ENCODE peak calls at places on chromosomes 4 and X, in four cellular contexts. I is H1, S is K562, A is HepG2. U is an unnamed sample.
A peak's percentile ranks its signal among the peaks of the same experiment; 100 is the strongest.

GRCh38 chrX:130974323-130974722 is 71.3 kb upstream of the ENOX2 start:
- DNase-seq in I (no peak), S (peak; percentile 25), A (no peak), U (no peak)

GRCh38 chr4:137443031-137443800 is 89.1 kb downstream of the PCDH18 start:
- DNase-seq in I (no peak), S (no peak), A (no peak), U (no peak)

GRCh38 chr4:113012776-113013175 is 36.7 kb upstream of the ANK2 start:
- DNase-seq in I (no peak), S (no peak), A (no peak), U (no peak)

GRCh38 chr4:18676136-18676922 is 654.8 kb upstream of the LCORL start:
- DNase-seq in I (no peak), S (no peak), A (no peak), U (no peak)

GRCh38 chrX:134753185-134754008 is 95.1 kb upstream of the PLAC1 start:
- DNase-seq in I (no peak), S (peak; percentile 23), A (peak; percentile 1), U (peak; percentile 29)

GRCh38 chr4:108690738-108691137 is 40.3 kb downstream of the OSTC start:
- DNase-seq in I (no peak), S (no peak), A (no peak), U (no peak)

GRCh38 chrX:54695231-54695630 is 102.8 kb downstream of the ITIH6 start:
- DNase-seq in I (no peak), S (no peak), A (no peak), U (no peak)

GRCh38 chr4:25663778-25664177 is 8.1 kb downstream of the SLC34A2 start:
- DNase-seq in I (no peak), S (no peak), A (no peak), U (no peak)

GRCh38 chr4:147916351-147916750 is 184.5 kb downstream of the ARHGAP10 start:
- DNase-seq in I (no peak), S (no peak), A (no peak), U (no peak)

GRCh38 chr4:174080361-174080760 is 203.1 kb downstream of the FBXO8 start:
- DNase-seq in I (no peak), S (no peak), A (no peak), U (no peak)

GRCh38 chr4:7410470-7410869 is 24.3 kb downstream of the PSAPL1 start:
- DNase-seq in I (no peak), S (no peak), A (no peak), U (no peak)

GRCh38 chrX:149799095-149799721 is 17.5 kb downstream of the MAGEA9 start:
- DNase-seq in I (no peak), S (no peak), A (no peak), U (no peak)

GRCh38 chrX:57900961-57901360 is 9.3 kb downstream of the ZXDA start:
- DNase-seq in I (no peak), S (no peak), A (no peak), U (no peak)

GRCh38 chr4:98517444-98518021 is 140.9 kb downstream of the TSPAN5 start:
- DNase-seq in I (no peak), S (peak; percentile 22), A (peak; percentile 46), U (peak; percentile 51)

GRCh38 chr4:74283614-74284013 is 24.7 kb upstream of the EPGN start:
- DNase-seq in I (no peak), S (peak; percentile 10), A (no peak), U (peak; percentile 38)

GRCh38 chr4:184163813-184164212 is 53.9 kb downstream of the ENPP6 start:
- DNase-seq in I (no peak), S (peak; percentile 49), A (peak; percentile 26), U (peak; percentile 60)

GRCh38 chrX:27555514-27555913 is 34.6 kb upstream of the DCAF8L2 start:
- DNase-seq in I (no peak), S (peak; percentile 1), A (peak; percentile 41), U (peak; percentile 4)

GRCh38 chrX:135453381-135453780 is 31.6 kb downstream of the SMIM10L2A start:
- DNase-seq in I (no peak), S (no peak), A (no peak), U (no peak)

GRCh38 chr4:79528241-79528706 is 120.2 kb upstream of the GK2 start:
- DNase-seq in I (no peak), S (no peak), A (no peak), U (no peak)

GRCh38 chr4:44927361-44928061 is 201.2 kb upstream of the GNPDA2 start:
- DNase-seq in I (no peak), S (peak; percentile 27), A (peak; percentile 23), U (peak; percentile 0)

GRCh38 chrX:64894454-64895038 is 81.7 kb downstream of the ZC4H2 start:
- DNase-seq in I (peak; percentile 21), S (peak; percentile 33), A (peak; percentile 36), U (peak; percentile 4)

GRCh38 chr4:39446842-39447573 is 11.7 kb downstream of the RPL9 start:
- DNase-seq in I (peak; percentile 74), S (no peak), A (no peak), U (no peak)

GRCh38 chrX:141668371-141668770 is 30.2 kb downstream of the SPANXD start:
- DNase-seq in I (no peak), S (no peak), A (no peak), U (no peak)

GRCh38 chr4:147019061-147019460 is 73.4 kb upstream of the TTC29 start:
- DNase-seq in I (no peak), S (peak; percentile 68), A (peak; percentile 47), U (peak; percentile 12)

GRCh38 chrX:139222511-139223200 is 307.9 kb upstream of the F9 start:
- DNase-seq in I (no peak), S (peak; percentile 6), A (no peak), U (no peak)

GRCh38 chrX:107849747-107850478 is 24.2 kb downstream of the MID2 start:
- DNase-seq in I (no peak), S (no peak), A (no peak), U (no peak)

GRCh38 chr4:137644201-137644600 is 111.9 kb upstream of the PCDH18 start:
- DNase-seq in I (no peak), S (no peak), A (no peak), U (no peak)

GRCh38 chrX:96379951-96380350 is 304.7 kb upstream of the DIAPH2 start:
- DNase-seq in I (no peak), S (no peak), A (no peak), U (no peak)

GRCh38 chrX:143378851-143379250 is 138.4 kb downstream of the SPANXN3 start:
- DNase-seq in I (no peak), S (no peak), A (no peak), U (no peak)

GRCh38 chr4:156584100-156584499 is 387.5 kb downstream of the PDGFC start:
- DNase-seq in I (no peak), S (no peak), A (no peak), U (no peak)

GRCh38 chr4:16785800-16786527 is 112.5 kb downstream of the LDB2 start:
- DNase-seq in I (no peak), S (no peak), A (no peak), U (no peak)

DNA sequence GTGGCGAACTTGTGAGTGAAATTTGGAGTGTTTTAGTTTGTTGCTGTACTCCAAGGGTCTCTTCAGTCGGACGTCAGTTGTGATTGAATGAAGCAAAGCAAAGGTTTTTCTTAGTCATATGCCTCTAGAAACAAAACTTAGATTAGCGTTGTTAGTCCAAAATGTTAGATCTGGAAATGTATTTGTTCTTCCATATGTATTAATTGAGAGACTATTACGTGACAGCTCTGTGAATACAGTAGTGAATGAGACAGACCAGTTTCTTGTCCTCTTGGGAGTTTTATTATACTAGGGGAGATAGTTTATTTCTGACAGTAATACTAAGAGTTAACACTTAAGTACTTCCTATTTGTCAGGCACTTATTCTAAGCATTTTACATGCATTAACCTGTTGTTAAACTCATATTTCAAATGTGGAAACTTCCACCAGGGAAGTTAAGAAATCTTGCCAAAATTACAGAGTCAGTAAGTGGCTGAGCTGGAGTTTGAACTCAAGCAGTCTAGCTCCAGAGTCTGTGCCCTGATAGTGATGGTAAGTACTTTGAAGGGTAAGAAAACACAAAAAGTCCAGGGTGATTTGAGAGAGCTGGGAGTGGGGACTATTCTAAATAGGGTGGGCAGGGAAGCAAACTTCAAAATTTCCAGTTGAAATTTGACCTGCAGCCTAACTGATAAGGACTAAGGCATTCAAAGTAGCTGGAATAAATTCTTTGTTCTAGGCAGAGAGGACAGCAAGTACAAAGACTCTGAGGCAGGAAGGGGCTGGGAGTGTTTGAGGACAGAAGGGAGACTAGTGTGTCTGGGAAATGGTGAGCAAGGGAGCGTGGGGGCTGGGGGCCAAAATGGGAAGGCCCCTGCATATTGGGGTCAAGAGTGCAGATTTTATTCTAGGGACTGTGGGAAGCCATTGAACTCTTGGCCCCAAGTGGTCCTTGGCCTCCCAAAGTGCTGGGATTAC is 17.0 kb downstream of the ADD1 start:
- DNase-seq in I (no peak), S (peak; percentile 32), A (peak; percentile 95), U (no peak)
- TF ChIP-seq EP300 in I (no peak), S (no peak), A (peak; percentile 76), U (no peak)

GRCh38 chr4:165207431-165208321 is at the start of gene KLHL2:
- DNase-seq in I (no peak), S (peak; percentile 82), A (peak; percentile 49), U (peak; percentile 55)
- TF ChIP-seq PHF8 in I (peak; percentile 88), S (peak; percentile 77), A (no peak), U (no peak)

GRCh38 chr4:71907782-71908181 is 123.9 kb upstream of the GC start:
- DNase-seq in I (no peak), S (no peak), A (no peak), U (no peak)

DNA sequence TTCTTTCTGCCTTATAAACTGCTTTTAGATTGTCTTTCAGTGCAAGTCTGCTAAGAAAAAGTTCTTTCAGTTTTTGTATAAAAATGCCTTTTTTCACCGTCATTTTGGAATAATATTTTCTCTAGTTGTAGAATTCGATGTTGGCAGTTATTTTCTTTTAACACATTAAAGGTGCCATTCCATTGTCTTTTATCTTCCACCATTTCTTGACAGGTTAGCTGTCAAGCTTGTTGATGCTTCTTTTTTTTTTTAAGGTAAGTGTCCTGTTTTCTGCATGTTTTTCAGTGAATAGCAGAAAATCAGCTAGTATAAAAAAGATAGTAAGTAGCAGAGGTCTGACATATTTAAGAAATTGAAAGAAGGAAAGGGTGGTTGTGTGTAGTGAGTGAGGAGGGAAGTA is 118.5 kb upstream of the NPFFR2 start:
- DNase-seq in I (no peak), S (no peak), A (no peak), U (no peak)
- TF ChIP-seq EP300 in I (no peak), S (no peak), A (no peak), U (no peak)

GRCh38 chr4:4575284-4576211 is 33.7 kb upstream of the STX18 start:
- DNase-seq in I (peak; percentile 54), S (peak; percentile 77), A (no peak), U (peak; percentile 65)
- TF ChIP-seq PHF8 in I (peak; percentile 32), S (peak; percentile 37), A (no peak), U (peak; percentile 36)

GRCh38 chrX:22118161-22118830 is 86.2 kb downstream of the PHEX start:
- DNase-seq in I (no peak), S (no peak), A (no peak), U (peak; percentile 33)

GRCh38 chrX:22126311-22126710 is 94.2 kb downstream of the PHEX start:
- DNase-seq in I (no peak), S (no peak), A (no peak), U (no peak)

GRCh38 chrX:22121161-22121560 is 89.0 kb downstream of the PHEX start:
- DNase-seq in I (no peak), S (no peak), A (no peak), U (no peak)

GRCh38 chrX:22124098-22124497 is 92.0 kb downstream of the PHEX start:
- DNase-seq in I (no peak), S (no peak), A (no peak), U (no peak)

GRCh38 chrX:22122510-22122909 is 90.4 kb downstream of the PHEX start:
- DNase-seq in I (no peak), S (no peak), A (no peak), U (no peak)
- TF ChIP-seq EP300 in I (no peak), S (no peak), A (no peak), U (no peak)

GRCh38 chrX:124507276-124507675 is 160.9 kb downstream of the SH2D1A start:
- DNase-seq in I (no peak), S (no peak), A (no peak), U (no peak)
- TF ChIP-seq PHF8 in I (no peak), S (no peak), A (no peak), U (no peak)